ENCODE peak calls at places on chromosomes 13 and 19, in seven cellular contexts. One of them, this sample, is unnamed.
A peak's percentile ranks its signal among the peaks of the same experiment; 100 is the strongest.

GRCh38 chr19:46730595-46730994 is 13.7 kb upstream of the PRKD2 start:
- DNase-seq in activated naive CD4-positive, alpha-beta T cell treated with Interleukin-2 at 50 U/mL for 16 hours: no peak
- DNase-seq in ecto neural progenitor cell: no peak
- DNase-seq in left cardiac atrium: no peak
- DNase-seq in small intestine: no peak
- DNase-seq in posterior vena cava: no peak
- DNase-seq in T-cell: no peak
- DNase-seq in this sample: no peak

GRCh38 chr13:36819811-36820140 is 754 bp downstream of the RFXAP start:
- DNase-seq in ecto neural progenitor cell: no peak
- DNase-seq in left cardiac atrium: no peak
- DNase-seq in posterior vena cava: peak; percentile 80
- DNase-seq in small intestine: peak; percentile 9
- DNase-seq in activated naive CD4-positive, alpha-beta T cell treated with Interleukin-2 at 50 U/mL for 16 hours: peak; percentile 38
- DNase-seq in T-cell: peak; percentile 10
- DNase-seq in this sample: peak; percentile 1

GRCh38 chr19:12580180-12580694 is 29.0 kb upstream of the ZNF564 start:
- DNase-seq in small intestine: no peak
- DNase-seq in posterior vena cava: no peak
- DNase-seq in left cardiac atrium: no peak
- DNase-seq in ecto neural progenitor cell: no peak
- DNase-seq in activated naive CD4-positive, alpha-beta T cell treated with Interleukin-2 at 50 U/mL for 16 hours: no peak
- DNase-seq in T-cell: no peak
- DNase-seq in this sample: no peak

GRCh38 chr19:8251025-8251472 is 41.9 kb downstream of the CERS4 start:
- DNase-seq in small intestine: no peak
- DNase-seq in T-cell: no peak
- DNase-seq in left cardiac atrium: peak; percentile 83
- DNase-seq in activated naive CD4-positive, alpha-beta T cell treated with Interleukin-2 at 50 U/mL for 16 hours: no peak
- DNase-seq in posterior vena cava: peak; percentile 90
- DNase-seq in ecto neural progenitor cell: no peak
- DNase-seq in this sample: no peak

GRCh38 chr19:44548736-44549135 is 19.3 kb upstream of the CEACAM20 start:
- DNase-seq in posterior vena cava: no peak
- DNase-seq in activated naive CD4-positive, alpha-beta T cell treated with Interleukin-2 at 50 U/mL for 16 hours: no peak
- DNase-seq in T-cell: no peak
- DNase-seq in left cardiac atrium: no peak
- DNase-seq in ecto neural progenitor cell: no peak
- DNase-seq in small intestine: no peak
- DNase-seq in this sample: no peak

GRCh38 chr13:33110713-33111413 is 94.6 kb downstream of the KL start:
- DNase-seq in ecto neural progenitor cell: no peak
- DNase-seq in T-cell: no peak
- DNase-seq in posterior vena cava: no peak
- DNase-seq in left cardiac atrium: peak; percentile 72
- DNase-seq in activated naive CD4-positive, alpha-beta T cell treated with Interleukin-2 at 50 U/mL for 16 hours: no peak
- DNase-seq in small intestine: no peak
- DNase-seq in this sample: no peak

GRCh38 chr13:25874064-25874737 is 177.6 kb downstream of the SHISA2 start:
- DNase-seq in small intestine: no peak
- DNase-seq in ecto neural progenitor cell: no peak
- DNase-seq in posterior vena cava: no peak
- DNase-seq in left cardiac atrium: no peak
- DNase-seq in T-cell: no peak
- DNase-seq in activated naive CD4-positive, alpha-beta T cell treated with Interleukin-2 at 50 U/mL for 16 hours: no peak
- DNase-seq in this sample: no peak

GRCh38 chr13:106987435-106987800 is 419.5 kb upstream of the ARGLU1 start:
- DNase-seq in posterior vena cava: no peak
- DNase-seq in ecto neural progenitor cell: no peak
- DNase-seq in activated naive CD4-positive, alpha-beta T cell treated with Interleukin-2 at 50 U/mL for 16 hours: no peak
- DNase-seq in small intestine: no peak
- DNase-seq in left cardiac atrium: no peak
- DNase-seq in T-cell: no peak
- DNase-seq in this sample: no peak

GRCh38 chr19:45885556-45886426 is at the start of gene IRF2BP1:
- DNase-seq in small intestine: peak; percentile 95
- DNase-seq in T-cell: peak; percentile 93
- DNase-seq in posterior vena cava: peak; percentile 97
- DNase-seq in activated naive CD4-positive, alpha-beta T cell treated with Interleukin-2 at 50 U/mL for 16 hours: peak; percentile 91
- DNase-seq in left cardiac atrium: peak; percentile 94
- DNase-seq in ecto neural progenitor cell: peak; percentile 94
- DNase-seq in this sample: peak; percentile 80

GRCh38 chr13:64278493-64278892 is 2862.8 kb upstream of the PCDH20 start:
- DNase-seq in left cardiac atrium: no peak
- DNase-seq in activated naive CD4-positive, alpha-beta T cell treated with Interleukin-2 at 50 U/mL for 16 hours: no peak
- DNase-seq in ecto neural progenitor cell: no peak
- DNase-seq in posterior vena cava: no peak
- DNase-seq in T-cell: no peak
- DNase-seq in small intestine: no peak
- DNase-seq in this sample: no peak

GRCh38 chr13:112874751-112875300 is 94.2 kb upstream of the MCF2L start:
- DNase-seq in ecto neural progenitor cell: no peak
- DNase-seq in T-cell: no peak
- DNase-seq in activated naive CD4-positive, alpha-beta T cell treated with Interleukin-2 at 50 U/mL for 16 hours: no peak
- DNase-seq in small intestine: no peak
- DNase-seq in posterior vena cava: peak; percentile 54
- DNase-seq in left cardiac atrium: no peak
- DNase-seq in this sample: no peak

GRCh38 chr13:78978381-78978998 is 319.5 kb upstream of the OBI1 start:
- DNase-seq in T-cell: peak; percentile 1
- DNase-seq in left cardiac atrium: no peak
- DNase-seq in activated naive CD4-positive, alpha-beta T cell treated with Interleukin-2 at 50 U/mL for 16 hours: peak; percentile 2
- DNase-seq in ecto neural progenitor cell: no peak
- DNase-seq in posterior vena cava: no peak
- DNase-seq in small intestine: peak; percentile 55
- DNase-seq in this sample: peak; percentile 9

GRCh38 chr13:71864981-71865857 is 1.8 kb downstream of the DACH1 start:
- DNase-seq in T-cell: no peak
- DNase-seq in ecto neural progenitor cell: peak; percentile 77
- DNase-seq in small intestine: peak; percentile 11
- DNase-seq in left cardiac atrium: peak; percentile 31
- DNase-seq in posterior vena cava: peak; percentile 82
- DNase-seq in activated naive CD4-positive, alpha-beta T cell treated with Interleukin-2 at 50 U/mL for 16 hours: no peak
- DNase-seq in this sample: no peak

GRCh38 chr19:9945319-9945966 is 9.1 kb upstream of the OLFM2 start:
- DNase-seq in ecto neural progenitor cell: peak; percentile 57
- DNase-seq in left cardiac atrium: peak; percentile 87
- DNase-seq in activated naive CD4-positive, alpha-beta T cell treated with Interleukin-2 at 50 U/mL for 16 hours: no peak
- DNase-seq in small intestine: no peak
- DNase-seq in posterior vena cava: peak; percentile 97
- DNase-seq in T-cell: no peak
- DNase-seq in this sample: no peak

GRCh38 chr19:7142771-7143170 is 73.3 kb downstream of the ZNF557 start:
- DNase-seq in T-cell: no peak
- DNase-seq in ecto neural progenitor cell: no peak
- DNase-seq in posterior vena cava: no peak
- DNase-seq in left cardiac atrium: no peak
- DNase-seq in activated naive CD4-positive, alpha-beta T cell treated with Interleukin-2 at 50 U/mL for 16 hours: no peak
- DNase-seq in small intestine: no peak
- DNase-seq in this sample: no peak

GRCh38 chr19:50427318-50427925 is 5.3 kb upstream of the MYBPC2 start:
- DNase-seq in left cardiac atrium: no peak
- DNase-seq in posterior vena cava: no peak
- DNase-seq in activated naive CD4-positive, alpha-beta T cell treated with Interleukin-2 at 50 U/mL for 16 hours: no peak
- DNase-seq in small intestine: no peak
- DNase-seq in T-cell: no peak
- DNase-seq in ecto neural progenitor cell: no peak
- DNase-seq in this sample: no peak

This sample was measured in activated gamma-delta T cell treated with anti-CD3 and anti-CD28 coated beads, Interleukin-2, amount 50 U/mL, for 16 hours.